ENCODE peak calls at places on chromosome 3, in eight cellular contexts. P is aorta; K is breast epithelium; F is left ventricle myocardium inferior; M is CD4-positive, alpha-beta T cell; T is IMR-90; J is MM.1S; U is mammary epithelial cell. I is an unnamed sample. For H3K9me3, the result is how much of the 10 kb centered on the place peaks cover.

GRCh38 chr3:5633960-5634359 is 446.5 kb downstream of the EDEM1 start:
- DNase-seq in F (no peak), P (peak), J (no peak), T (no peak), K (no peak), U (no peak), M (no peak), I (no peak)

GRCh38 chr3:106197532-106198187 is 328.8 kb upstream of the CBLB start:
- DNase-seq in J (no peak), M (no peak), P (no peak), K (no peak), F (no peak), U (no peak), T (no peak), I (no peak)

GRCh38 chr3:70000028-70000410 is 486 bp downstream of the SAMMSON start:
- DNase-seq in T (no peak), F (no peak), K (no peak), U (no peak), M (no peak), J (no peak), P (no peak), I (no peak)

GRCh38 chr3:186209810-186210752 is 101.2 kb upstream of the ETV5 start:
- DNase-seq in P (peak), M (no peak), J (no peak), K (no peak), U (peak), F (peak), T (peak), I (no peak)

GRCh38 chr3:102182162-102182561 is 252.7 kb upstream of the ZPLD1 start:
- DNase-seq in M (no peak), T (peak), J (no peak), F (no peak), P (no peak), K (no peak), U (no peak), I (no peak)

GRCh38 chr3:153195480-153195879 is 33.5 kb downstream of the RAP2B start:
- DNase-seq in T (no peak), P (no peak), U (no peak), K (no peak), M (no peak), J (no peak), F (no peak), I (no peak)

GRCh38 chr3:89180334-89180733 is 72.9 kb downstream of the EPHA3 start:
- DNase-seq in K (no peak), J (no peak), U (peak), F (no peak), M (no peak), P (no peak), T (no peak), I (no peak)

GRCh38 chr3:65438096-65438495 is 600.6 kb downstream of the MAGI1 start:
- DNase-seq in K (no peak), T (no peak), P (no peak), U (no peak), F (no peak), M (no peak), J (peak), I (no peak)

GRCh38 chr3:183449791-183450190 is 21.4 kb upstream of the MCF2L2 start:
- DNase-seq in K (no peak), M (no peak), T (peak), P (no peak), J (no peak), F (no peak), U (no peak), I (no peak)

GRCh38 chr3:58585005-58585786 is 8.0 kb upstream of the FAM107A start:
- DNase-seq in T (peak), P (peak), J (peak), U (peak), M (peak), F (peak), K (peak), I (peak)

GRCh38 chr3:142709207-142709606 is 14.6 kb upstream of the TRPC1 start:
- DNase-seq in J (no peak), T (no peak), F (no peak), U (no peak), P (no peak), M (no peak), K (no peak), I (no peak)

GRCh38 chr3:56219894-56220805 is 248.1 kb downstream of the ERC2 start:
- DNase-seq in K (no peak), J (no peak), P (no peak), M (no peak), F (no peak), T (no peak), U (no peak), I (no peak)

GRCh38 chr3:47082519-47082918 is 81.4 kb downstream of the SETD2 start:
- DNase-seq in T (peak), M (no peak), F (no peak), P (no peak), J (no peak), U (no peak), K (no peak), I (no peak)

GRCh38 chr3:32105291-32106131 is 909 bp upstream of the GPD1L start:
- DNase-seq in M (no peak), K (no peak), U (peak), P (no peak), J (no peak), F (no peak), T (peak), I (no peak)

GRCh38 chr3:127200086-127200691 is 7.3 kb downstream of the PRR23E start:
- DNase-seq in J (no peak), P (no peak), M (no peak), U (no peak), F (no peak), K (no peak), T (no peak), I (no peak)

GRCh38 chr3:64667887-64668581 is 19.8 kb downstream of the ADAMTS9 start:
- DNase-seq in P (peak), K (no peak), T (no peak), J (no peak), M (no peak), F (peak), U (no peak), I (no peak)

GRCh38 chr3:114722530-114722929 is 424.6 kb downstream of the ZBTB20 start:
- DNase-seq in J (no peak), M (no peak), T (no peak), P (no peak), U (no peak), K (no peak), F (no peak), I (no peak)

GRCh38 chr3:96022676-96023075 is 791.7 kb upstream of the EPHA6 start:
- DNase-seq in J (no peak), K (no peak), U (no peak), F (no peak), M (no peak), P (no peak), T (no peak), I (no peak)

GRCh38 chr3:186472466-186473008 is 71.6 kb downstream of the CRYGS start:
- DNase-seq in U (no peak), K (no peak), F (no peak), J (no peak), M (no peak), T (peak), P (no peak), I (no peak)

GRCh38 chr3:127840671-127841070 is 18.4 kb upstream of the MGLL start:
- DNase-seq in U (no peak), K (no peak), T (no peak), F (no peak), J (no peak), M (no peak), P (no peak), I (no peak)

GRCh38 chr3:2523251-2523836 is 424.7 kb downstream of the CNTN4 start:
- DNase-seq in T (no peak), F (no peak), J (no peak), U (no peak), P (no peak), M (no peak), K (no peak), I (no peak)

DNA sequence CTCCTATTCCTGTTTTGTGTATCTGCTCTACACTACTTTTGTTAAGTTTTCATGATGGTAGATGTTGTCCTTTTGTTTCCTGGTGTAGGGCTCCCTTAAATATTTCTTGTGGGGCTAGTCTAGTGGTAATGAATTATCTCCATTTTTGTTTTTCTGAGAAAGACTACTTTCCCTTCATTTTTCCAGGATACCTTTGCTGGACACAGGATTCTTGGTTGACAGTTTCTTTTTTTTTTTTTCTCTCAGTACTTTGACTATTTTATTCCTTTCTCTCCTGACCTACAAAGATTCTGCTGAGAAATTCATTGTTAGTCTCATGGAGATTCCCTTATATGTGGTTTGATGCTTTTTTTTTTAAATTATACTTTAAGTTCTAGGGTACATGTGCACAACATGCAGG is 38.0 kb downstream of the FAIM start:
- DNase-seq in P (no peak), K (no peak), T (no peak), U (no peak), J (no peak), M (no peak), F (no peak), I (no peak)
- H3K9me3 ChIP-seq in P (under half), K (under half), T (under half), U (under half), J (under half), M (half or more), F (half or more), I (under half)

GRCh38 chr3:138547342-138547975 is 46.6 kb downstream of the CEP70 start:
- DNase-seq in M (no peak), P (no peak), K (no peak), J (no peak), T (no peak), F (no peak), U (peak), I (no peak)

GRCh38 chr3:138544546-138544945 is 49.5 kb downstream of the CEP70 start:
- DNase-seq in U (no peak), F (no peak), K (no peak), P (no peak), J (no peak), T (no peak), M (no peak), I (no peak)

GRCh38 chr3:138549578-138549977 is 44.5 kb downstream of the CEP70 start:
- DNase-seq in P (no peak), M (no peak), K (no peak), J (no peak), T (no peak), U (no peak), F (no peak), I (no peak)
- H3K9me3 ChIP-seq in P (under half), M (under half), K (under half), J (under half), T (under half), U (under half), F (under half), I (under half)

GRCh38 chr3:536417-536813 is 339.9 kb downstream of the CHL1 start:
- DNase-seq in K (no peak), U (no peak), P (no peak), M (no peak), F (no peak), T (no peak), J (no peak), I (no peak)

GRCh38 chr3:542030-542429 is 345.5 kb downstream of the CHL1 start:
- DNase-seq in P (no peak), M (no peak), F (no peak), J (no peak), U (no peak), K (no peak), T (no peak), I (no peak)

GRCh38 chr3:535566-536416 is 339.2 kb downstream of the CHL1 start:
- DNase-seq in M (no peak), P (peak), F (peak), K (no peak), J (no peak), U (peak), T (peak), I (no peak)

DNA sequence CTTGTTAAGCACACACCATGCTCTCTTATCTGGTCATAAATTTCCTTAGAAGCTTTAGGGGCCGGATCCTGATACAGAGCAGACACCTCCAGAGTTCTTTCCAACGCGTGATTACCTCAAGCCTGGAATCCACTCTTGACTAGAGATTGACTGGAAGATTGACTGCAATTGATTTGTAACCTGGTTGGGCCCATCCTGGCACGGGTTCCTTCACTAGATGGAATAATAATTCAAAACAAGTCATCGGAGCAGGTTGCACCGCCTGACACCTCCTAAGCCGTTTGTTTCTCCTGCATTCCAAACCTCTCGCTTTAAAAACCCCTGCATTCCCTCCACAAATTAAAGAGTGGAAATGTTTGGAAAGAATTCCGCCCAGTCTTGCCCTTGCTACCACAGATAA is 344.8 kb downstream of the CHL1 start:
- DNase-seq in T (no peak), U (no peak), F (no peak), J (no peak), K (no peak), M (no peak), P (no peak), I (no peak)
- H3K9me3 ChIP-seq in T (under half), U (under half), F (under half), J (under half), K (under half), M (under half), P (under half), I (under half)

GRCh38 chr3:49238274-49239127 is 38.5 kb downstream of the C3orf62 start:
- DNase-seq in U (peak), K (no peak), P (peak), M (no peak), J (no peak), T (peak), F (no peak), I (no peak)
- H3K9me3 ChIP-seq in U (under half), K (under half), P (under half), M (under half), J (under half), T (under half), F (under half), I (under half)

GRCh38 chr3:177742273-177742672 is 545.0 kb upstream of the TBL1XR1 start:
- DNase-seq in P (no peak), U (no peak), K (no peak), T (no peak), F (no peak), M (no peak), J (no peak), I (no peak)
- H3K9me3 ChIP-seq in P (under half), U (under half), K (under half), T (under half), F (under half), M (under half), J (under half), I (under half)

GRCh38 chr3:78809941-78810340 is 957.9 kb downstream of the ROBO1 start:
- DNase-seq in M (no peak), U (no peak), T (no peak), K (no peak), J (no peak), P (no peak), F (no peak), I (no peak)
- H3K9me3 ChIP-seq in M (under half), U (under half), T (under half), K (under half), J (under half), P (under half), F (under half), I (under half)

DNA sequence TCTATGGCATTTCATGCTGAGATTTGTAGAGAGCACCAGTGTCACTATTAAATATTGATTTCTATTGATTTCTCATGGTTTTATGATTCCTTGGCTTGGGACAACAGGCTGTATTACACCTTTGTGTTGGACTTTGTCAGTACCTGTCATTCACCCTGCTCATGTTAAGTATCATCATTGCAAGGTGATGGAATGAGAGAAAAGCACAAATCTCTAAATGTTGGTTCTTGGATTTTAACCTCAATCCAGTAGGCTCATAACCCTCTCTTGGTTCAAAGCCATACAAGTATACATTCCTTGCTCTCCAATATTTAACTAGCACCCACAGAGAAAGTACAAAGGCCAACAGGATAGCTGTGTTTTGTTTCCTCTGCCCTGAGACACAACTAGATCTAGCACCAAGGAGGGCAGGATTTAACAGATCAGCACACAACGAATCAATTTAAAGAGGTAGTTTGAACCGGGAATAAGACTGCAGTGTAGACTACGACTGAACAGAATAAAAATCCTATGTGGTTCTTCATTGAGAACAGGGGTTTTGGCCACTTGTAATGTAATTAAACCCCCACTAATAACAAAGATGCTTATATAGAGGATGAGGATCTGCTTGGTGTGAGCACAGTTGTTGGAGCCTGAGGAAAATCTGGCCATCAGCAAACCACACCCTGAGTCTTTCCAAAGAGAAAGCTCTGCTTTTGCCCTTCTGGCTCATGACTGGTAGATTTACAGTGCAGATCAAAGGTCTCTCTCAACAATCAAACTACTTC is 78.0 kb upstream of the TNFSF10 start:
- DNase-seq in F (no peak), M (no peak), P (no peak), T (no peak), U (no peak), J (no peak), K (no peak), I (no peak)
- H3K9me3 ChIP-seq in F (under half), M (under half), P (under half), T (under half), U (under half), J (under half), K (under half), I (under half)

I was measured in T-helper 17 cell.